ENCODE peak calls at places on chromosome 2, in four cellular contexts. N is hepatocyte, W is NCI-H1930, U is heart left ventricle. X is an unnamed sample.
A peak's percentile ranks its signal among the peaks of the same experiment; 100 is the strongest.

GRCh38 chr2:193294371-193294770 is 1099.6 kb upstream of the TMEFF2 start:
- DNase-seq in N (no peak), W (no peak), U (no peak), X (no peak)

GRCh38 chr2:113281920-113282746 is 3.4 kb upstream of the PAX8 start:
- DNase-seq in N (no peak), W (no peak), U (no peak), X (no peak)

GRCh38 chr2:72198532-72199241 is 51.0 kb upstream of the CYP26B1 start:
- DNase-seq in N (no peak), W (no peak), U (no peak), X (no peak)

GRCh38 chr2:28142403-28142802 is 250.3 kb upstream of the FOSL2 start:
- DNase-seq in N (no peak), W (no peak), U (no peak), X (no peak)

GRCh38 chr2:855177-855576 is 95.5 kb upstream of the SNTG2 start:
- DNase-seq in N (no peak), W (no peak), U (no peak), X (no peak)

GRCh38 chr2:27723372-27724144 is 48.0 kb upstream of the MRPL33 start:
- DNase-seq in N (peak; percentile 91), W (peak; percentile 39), U (peak; percentile 70), X (peak; percentile 71)

GRCh38 chr2:50635824-50636223 is 396.1 kb downstream of the NRXN1 start:
- DNase-seq in N (no peak), W (no peak), U (no peak), X (no peak)

GRCh38 chr2:11122380-11122779 is 32.9 kb upstream of the SLC66A3 start:
- DNase-seq in N (no peak), W (no peak), U (no peak), X (no peak)

GRCh38 chr2:85926931-85927527 is 38.2 kb upstream of the ST3GAL5 start:
- DNase-seq in N (no peak), W (no peak), U (no peak), X (no peak)

GRCh38 chr2:239599299-239599698 is 198.5 kb upstream of the HDAC4 start:
- DNase-seq in N (no peak), W (no peak), U (no peak), X (no peak)

GRCh38 chr2:195411219-195411687 is 245.8 kb upstream of the SLC39A10 start:
- DNase-seq in N (no peak), W (no peak), U (no peak), X (no peak)

GRCh38 chr2:177165731-177166711 is 46.6 kb upstream of the HNRNPA3 start:
- DNase-seq in N (peak; percentile 37), W (no peak), U (no peak), X (no peak)

GRCh38 chr2:86314125-86314524 is 23.3 kb downstream of the REEP1 start:
- DNase-seq in N (no peak), W (no peak), U (no peak), X (no peak)

GRCh38 chr2:200329798-200330197 is 23.3 kb downstream of the SPATS2L start:
- DNase-seq in N (no peak), W (no peak), U (no peak), X (no peak)

GRCh38 chr2:85529809-85530208 is 9.2 kb upstream of the MAT2A start:
- DNase-seq in N (no peak), W (no peak), U (no peak), X (no peak)

GRCh38 chr2:231917280-231918088 is 8.7 kb downstream of the NPPC start:
- DNase-seq in N (no peak), W (no peak), U (no peak), X (peak; percentile 33)

GRCh38 chr2:12493031-12493513 is 223.7 kb upstream of the TRIB2 start:
- DNase-seq in N (peak; percentile 34), W (no peak), U (peak; percentile 36), X (peak; percentile 59)

GRCh38 chr2:214843823-214844222 is 34.3 kb upstream of the BARD1 start:
- DNase-seq in N (no peak), W (no peak), U (no peak), X (no peak)

GRCh38 chr2:222701709-222702108 is 30.3 kb downstream of the MOGAT1 start:
- DNase-seq in N (no peak), W (no peak), U (no peak), X (no peak)

GRCh38 chr2:153195342-153195741 is 283.2 kb downstream of the RPRM start:
- DNase-seq in N (no peak), W (no peak), U (no peak), X (no peak)

GRCh38 chr2:37857485-37858196 is 67.4 kb upstream of the RMDN2 start:
- DNase-seq in N (no peak), W (no peak), U (no peak), X (no peak)

GRCh38 chr2:234189230-234189629 is 138.7 kb downstream of the SPP2 start:
- DNase-seq in N (no peak), W (no peak), U (no peak), X (no peak)

GRCh38 chr2:215876937-215877238 is 136.5 kb downstream of the MREG start:
- DNase-seq in N (no peak), W (no peak), U (no peak), X (no peak)

GRCh38 chr2:238391042-238391441 is 35.7 kb upstream of the ASB1 start:
- DNase-seq in N (no peak), W (no peak), U (no peak), X (no peak)

GRCh38 chr2:220586980-220587549 is 959.6 kb downstream of the SLC4A3 start:
- DNase-seq in N (no peak), W (no peak), U (no peak), X (no peak)

GRCh38 chr2:149536649-149537048 is 50.9 kb downstream of the MMADHC start:
- DNase-seq in N (no peak), W (no peak), U (no peak), X (no peak)

GRCh38 chr2:216116418-216116817 is 7.3 kb downstream of the XRCC5 start:
- DNase-seq in N (no peak), W (no peak), U (no peak), X (no peak)

GRCh38 chr2:240557101-240557751 is 562 bp downstream of the ANKMY1 start:
- DNase-seq in N (peak; percentile 6), W (no peak), U (peak; percentile 24), X (no peak)

GRCh38 chr2:239289545-239289944 is 111.3 kb downstream of the HDAC4 start:
- DNase-seq in N (no peak), W (no peak), U (no peak), X (no peak)

GRCh38 chr2:165863816-165864221 is 69.8 kb upstream of the GALNT3 start:
- DNase-seq in N (no peak), W (no peak), U (no peak), X (no peak)

X was measured in thyroid gland.